ENCODE peak calls at places on chromosomes 4 and X, in six cellular contexts. V is colonic mucosa, P is neural progenitor cell, F is cardiac muscle cell, R is pancreas, B is skeletal muscle cell. C is an unnamed sample.
A peak's percentile ranks its signal among the peaks of the same experiment; 100 is the strongest.

GRCh38 chr4:85650908-85651307 is 176.0 kb downstream of the ARHGAP24 start:
- DNase-seq in V (no peak), P (no peak), F (no peak), R (no peak), B (no peak), C (no peak)

GRCh38 chrX:135740683-135741149 is 27.3 kb downstream of the CT45A3 start:
- DNase-seq in V (peak; percentile 23), P (peak; percentile 5), F (peak; percentile 7), R (peak; percentile 44), B (no peak), C (peak; percentile 47)

GRCh38 chr4:83171640-83172039 is 57.1 kb upstream of the PLAC8 start:
- DNase-seq in V (no peak), P (no peak), F (peak; percentile 63), R (no peak), B (no peak), C (no peak)

GRCh38 chr4:5366421-5366820 is 315.1 kb downstream of the STK32B start:
- DNase-seq in V (no peak), P (no peak), F (no peak), R (no peak), B (no peak), C (no peak)

GRCh38 chrX:22135994-22136684 is 104.0 kb downstream of the PHEX start:
- DNase-seq in V (no peak), P (peak; percentile 67), F (peak; percentile 59), R (no peak), B (peak; percentile 36), C (no peak)

GRCh38 chr4:71259911-71260331 is 78.9 kb upstream of the SLC4A4 start:
- DNase-seq in V (no peak), P (no peak), F (no peak), R (no peak), B (no peak), C (no peak)

GRCh38 chr4:149120331-149121014 is 678.3 kb upstream of the NR3C2 start:
- DNase-seq in V (no peak), P (no peak), F (peak; percentile 6), R (no peak), B (no peak), C (no peak)

GRCh38 chr4:5955201-5955821 is 62.4 kb upstream of the CRMP1 start:
- DNase-seq in V (no peak), P (peak; percentile 23), F (no peak), R (peak; percentile 54), B (no peak), C (peak; percentile 65)

GRCh38 chr4:6706173-6706572 is 3.5 kb downstream of the MRFAP1L1 start:
- DNase-seq in V (no peak), P (no peak), F (no peak), R (no peak), B (no peak), C (no peak)

GRCh38 chrX:103831803-103832544 is at the start of gene RAB9B:
- DNase-seq in V (peak; percentile 59), P (peak; percentile 77), F (peak; percentile 59), R (peak; percentile 74), B (no peak), C (peak; percentile 82)

GRCh38 chr4:24932831-24933230 is 20.0 kb upstream of the CCDC149 start:
- DNase-seq in V (no peak), P (no peak), F (no peak), R (no peak), B (no peak), C (no peak)

GRCh38 chrX:31423575-31424284 is 351.9 kb upstream of the FTHL17 start:
- DNase-seq in V (peak; percentile 34), P (peak; percentile 60), F (peak; percentile 79), R (no peak), B (no peak), C (peak; percentile 43)

GRCh38 chr4:37424753-37425152 is 180.2 kb downstream of the NWD2 start:
- DNase-seq in V (no peak), P (no peak), F (no peak), R (no peak), B (no peak), C (no peak)

GRCh38 chr4:29927895-29928294 is 792.3 kb upstream of the PCDH7 start:
- DNase-seq in V (no peak), P (no peak), F (no peak), R (no peak), B (no peak), C (no peak)

GRCh38 chrX:118117069-118117405 is 427 bp upstream of the KLHL13 start:
- DNase-seq in V (no peak), P (no peak), F (no peak), R (peak; percentile 37), B (no peak), C (no peak)

GRCh38 chr4:2929469-2929868 is 33.7 kb downstream of the NOP14 start:
- DNase-seq in V (no peak), P (no peak), F (no peak), R (no peak), B (no peak), C (peak; percentile 37)

GRCh38 chrX:106862972-106863688 is 40.0 kb downstream of the RIPPLY1 start:
- DNase-seq in V (peak; percentile 35), P (peak; percentile 29), F (peak; percentile 5), R (peak; percentile 27), B (no peak), C (peak; percentile 43)

GRCh38 chr4:16897351-16897750 is 1.1 kb downstream of the LDB2 start:
- DNase-seq in V (no peak), P (peak; percentile 21), F (peak; percentile 26), R (no peak), B (no peak), C (no peak)
- H3K4me3 ChIP-seq in V (peak overlapping the region; percentile 19), P (peak overlapping the region; percentile 48), F (peak overlapping the region; percentile 35), R (peak overlapping the region; percentile 6), B (peak overlapping the region; percentile 36), C (peak overlapping the region; percentile 48)

GRCh38 chr4:8171941-8172924 is 13.6 kb upstream of the ABLIM2 start:
- DNase-seq in V (no peak), P (no peak), F (no peak), R (no peak), B (no peak), C (no peak)
- H3K4me3 ChIP-seq in V (no peak overlapping the region), P (no peak overlapping the region), F (no peak overlapping the region), R (no peak overlapping the region), B (no peak overlapping the region), C (no peak overlapping the region)

DNA sequence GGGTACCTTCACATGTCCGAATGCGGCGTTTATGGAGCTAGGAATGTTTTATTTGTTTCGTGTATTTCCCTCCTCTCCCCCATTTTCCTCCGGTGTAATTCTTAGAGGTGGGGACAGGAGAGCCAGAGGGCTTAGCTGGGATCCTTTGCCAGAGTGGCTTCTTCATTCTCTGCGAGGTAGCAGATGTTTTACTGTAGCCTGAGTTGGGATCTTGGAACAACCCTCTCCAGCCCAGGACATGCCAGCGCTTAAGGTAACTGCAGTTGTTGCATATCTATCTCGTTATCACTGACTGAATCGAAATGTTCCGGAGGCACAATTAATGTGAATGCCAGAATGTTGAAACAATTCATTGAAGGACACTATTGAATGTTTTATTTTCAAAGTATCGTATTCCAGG is 59.0 kb upstream of the DYNLT3 start:
- DNase-seq in V (no peak), P (no peak), F (no peak), R (no peak), B (no peak), C (no peak)
- H3K4me3 ChIP-seq in V (no peak overlapping the region), P (peak overlapping the region; percentile 52), F (peak overlapping the region; percentile 23), R (no peak overlapping the region), B (peak overlapping the region; percentile 30), C (peak overlapping the region; percentile 59)

DNA sequence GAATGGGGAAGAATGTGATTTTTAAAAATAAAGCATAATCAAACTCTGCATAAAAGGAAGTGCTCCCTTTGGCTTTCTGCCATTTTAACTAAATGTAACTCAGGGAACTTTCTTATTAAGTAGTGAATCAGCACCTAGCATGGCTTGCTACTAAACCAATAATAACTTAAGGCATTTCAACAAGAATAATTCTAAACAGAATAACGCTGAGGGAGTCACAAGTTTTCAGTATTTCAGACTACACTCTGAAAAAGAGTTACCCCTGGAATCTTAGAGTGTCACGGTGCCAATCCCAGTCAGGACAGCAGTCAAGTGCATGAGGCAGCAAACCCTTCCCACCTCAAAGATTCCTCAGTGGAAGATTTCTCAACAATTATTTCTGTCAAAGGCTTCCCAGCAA is 97.2 kb upstream of the MYOZ2 start:
- DNase-seq in V (no peak), P (no peak), F (peak; percentile 42), R (no peak), B (no peak), C (no peak)
- H3K4me3 ChIP-seq in V (no peak overlapping the region), P (no peak overlapping the region), F (no peak overlapping the region), R (no peak overlapping the region), B (no peak overlapping the region), C (no peak overlapping the region)

GRCh38 chr4:183635737-183636136 is 23.2 kb downstream of the RWDD4 start:
- DNase-seq in V (no peak), P (no peak), F (peak; percentile 36), R (no peak), B (no peak), C (no peak)

GRCh38 chr4:183637461-183637860 is 21.5 kb downstream of the RWDD4 start:
- DNase-seq in V (no peak), P (no peak), F (peak; percentile 12), R (no peak), B (no peak), C (no peak)

GRCh38 chr4:183636488-183636887 is 22.5 kb downstream of the RWDD4 start:
- DNase-seq in V (no peak), P (no peak), F (no peak), R (no peak), B (no peak), C (no peak)

GRCh38 chr4:183638436-183638835 is 20.5 kb downstream of the RWDD4 start:
- DNase-seq in V (no peak), P (no peak), F (no peak), R (no peak), B (no peak), C (no peak)

DNA sequence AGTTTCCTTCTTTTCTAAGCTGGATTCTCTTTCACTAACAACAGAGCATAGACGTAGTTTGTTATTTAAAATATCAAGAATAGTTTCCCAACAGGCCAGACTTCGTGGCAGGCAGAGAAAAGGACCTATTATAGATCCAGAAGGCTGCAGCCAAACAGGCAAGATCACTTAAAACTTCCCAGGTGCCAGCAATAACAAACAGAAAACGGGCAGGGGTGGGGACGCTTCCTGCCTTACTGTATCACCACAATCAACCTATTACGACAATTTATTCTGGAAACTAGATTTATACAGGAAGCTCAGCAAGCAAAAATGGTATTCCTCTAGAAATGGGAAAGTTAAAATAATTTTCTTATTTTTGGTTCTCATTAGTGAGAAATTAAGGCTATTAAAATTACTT is 22.1 kb downstream of the RWDD4 start:
- DNase-seq in V (peak; percentile 36), P (no peak), F (peak; percentile 26), R (no peak), B (no peak), C (no peak)
- H3K4me3 ChIP-seq in V (no peak overlapping the region), P (no peak overlapping the region), F (no peak overlapping the region), R (no peak overlapping the region), B (no peak overlapping the region), C (no peak overlapping the region)

GRCh38 chr4:68904786-68905185 is 46.8 kb downstream of the UGT2A3 start:
- DNase-seq in V (peak; percentile 46), P (peak; percentile 19), F (no peak), R (peak; percentile 47), B (no peak), C (no peak)
- H3K4me3 ChIP-seq in V (peak overlapping the region; percentile 10), P (no peak overlapping the region), F (no peak overlapping the region), R (peak overlapping the region; percentile 9), B (no peak overlapping the region), C (no peak overlapping the region)